ENCODE peak calls at places on chromosomes 3 and 15, in six cellular contexts. One of them, this sample, is unnamed.

GRCh38 chr3:18499256-18499655 is 74.1 kb upstream of the SATB1 start:
- DNase-seq in H1: no peak
- DNase-seq in GM12891: no peak
- DNase-seq in GM12878: peak; percentile 21
- DNase-seq in HepG2: no peak
- DNase-seq in K562: no peak
- DNase-seq in this sample: no peak

GRCh38 chr15:92624401-92624991 is 31.1 kb downstream of the FAM174B start:
- DNase-seq in GM12878: no peak
- DNase-seq in HepG2: no peak
- DNase-seq in K562: no peak
- DNase-seq in GM12891: no peak
- DNase-seq in H1: no peak
- DNase-seq in this sample: no peak

GRCh38 chr15:82108489-82109078 is 62.8 kb upstream of the MEX3B start:
- DNase-seq in HepG2: peak; percentile 23
- DNase-seq in GM12891: peak; percentile 71
- DNase-seq in GM12878: no peak
- DNase-seq in H1: peak; percentile 29
- DNase-seq in K562: peak; percentile 82
- DNase-seq in this sample: peak; percentile 71

GRCh38 chr3:182212479-182213076 is 500.9 kb downstream of the SOX2 start:
- DNase-seq in GM12891: no peak
- DNase-seq in K562: no peak
- DNase-seq in GM12878: no peak
- DNase-seq in HepG2: peak; percentile 96
- DNase-seq in H1: peak; percentile 39
- DNase-seq in this sample: no peak

GRCh38 chr15:70237626-70238025 is 139.9 kb upstream of the TLE3 start:
- DNase-seq in K562: no peak
- DNase-seq in HepG2: no peak
- DNase-seq in GM12891: no peak
- DNase-seq in GM12878: no peak
- DNase-seq in H1: no peak
- DNase-seq in this sample: no peak

GRCh38 chr15:69074011-69074842 is 59.7 kb downstream of the NOX5 start:
- DNase-seq in K562: no peak
- DNase-seq in H1: peak; percentile 54
- DNase-seq in GM12891: no peak
- DNase-seq in GM12878: no peak
- DNase-seq in HepG2: peak; percentile 20
- DNase-seq in this sample: no peak

GRCh38 chr3:27976933-27977332 is 254.8 kb upstream of the EOMES start:
- DNase-seq in K562: no peak
- DNase-seq in H1: no peak
- DNase-seq in GM12878: no peak
- DNase-seq in GM12891: no peak
- DNase-seq in HepG2: no peak
- DNase-seq in this sample: no peak

GRCh38 chr3:196890309-196890708 is 22.6 kb downstream of the SENP5 start:
- DNase-seq in H1: no peak
- DNase-seq in HepG2: no peak
- DNase-seq in GM12878: no peak
- DNase-seq in GM12891: no peak
- DNase-seq in K562: no peak
- DNase-seq in this sample: no peak

GRCh38 chr3:189822726-189823125 is 191.5 kb downstream of the TP63 start:
- DNase-seq in GM12878: no peak
- DNase-seq in GM12891: no peak
- DNase-seq in H1: no peak
- DNase-seq in K562: no peak
- DNase-seq in HepG2: no peak
- DNase-seq in this sample: no peak

GRCh38 chr15:62676891-62677290 is 365.7 kb upstream of the TPM1 start:
- DNase-seq in GM12878: no peak
- DNase-seq in GM12891: no peak
- DNase-seq in K562: no peak
- DNase-seq in HepG2: no peak
- DNase-seq in H1: no peak
- DNase-seq in this sample: no peak

GRCh38 chr15:67413770-67414429 is 107.0 kb upstream of the C15orf61 start:
- DNase-seq in HepG2: peak; percentile 35
- DNase-seq in H1: no peak
- DNase-seq in GM12878: no peak
- DNase-seq in K562: peak; percentile 14
- DNase-seq in GM12891: no peak
- DNase-seq in this sample: no peak
- TF ChIP-seq TAF1 in HepG2: no peak
- TF ChIP-seq TAF1 in H1: no peak
- TF ChIP-seq TAF1 in GM12878: no peak
- TF ChIP-seq TAF1 in K562: no peak
- TF ChIP-seq TAF1 in GM12891: no peak
- TF ChIP-seq TAF1 in this sample: no peak

GRCh38 chr3:69084668-69085542 is at the start of gene ARL6IP5:
- DNase-seq in GM12878: peak; percentile 93
- DNase-seq in GM12891: no peak
- DNase-seq in K562: peak; percentile 77
- DNase-seq in H1: peak; percentile 43
- DNase-seq in HepG2: peak; percentile 78
- DNase-seq in this sample: peak; percentile 41
- TF ChIP-seq POLR2A in GM12878: peak; percentile 59
- TF ChIP-seq POLR2A in GM12891: peak; percentile 47
- TF ChIP-seq POLR2A in K562: peak; percentile 49
- TF ChIP-seq POLR2A in H1: no peak
- TF ChIP-seq POLR2A in HepG2: no peak
- TF ChIP-seq POLR2A in this sample: peak; percentile 41

DNA sequence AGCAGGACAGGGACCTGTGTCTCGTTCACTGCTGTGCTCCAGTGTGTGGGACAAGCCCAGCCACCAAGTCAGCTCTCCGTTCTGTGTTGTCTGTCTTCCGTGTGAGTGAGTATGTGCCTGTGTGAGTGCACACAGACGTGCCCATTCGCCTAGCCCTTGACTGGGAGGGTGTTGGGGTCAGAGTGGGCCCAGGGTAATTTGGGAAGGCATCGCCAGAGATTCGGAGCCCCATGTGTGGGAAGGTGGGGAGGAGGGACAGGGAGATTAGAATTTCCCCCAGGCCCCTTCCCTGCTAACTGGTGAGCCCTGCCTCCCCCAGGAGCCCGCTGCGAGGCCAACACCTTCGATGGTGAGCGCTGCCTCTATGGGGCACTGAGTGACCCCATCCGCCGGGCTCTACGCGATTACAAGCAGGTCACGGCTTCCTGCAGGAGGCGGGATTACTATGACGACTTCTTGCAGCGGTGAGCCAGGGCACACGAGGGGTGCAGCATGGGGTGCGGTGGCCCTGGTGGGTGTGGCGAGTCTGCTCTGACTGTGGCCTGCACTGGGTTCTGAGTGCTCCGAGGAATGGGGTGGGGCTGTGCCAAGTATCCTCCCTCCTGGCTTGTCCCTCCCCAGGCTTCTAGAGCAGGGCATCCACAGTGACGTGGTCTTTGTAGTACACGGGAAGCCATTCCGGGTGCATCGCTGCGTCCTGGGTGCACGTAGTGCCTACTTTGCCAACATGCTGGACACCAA is 3.1 kb downstream of the ABTB1 start:
- DNase-seq in GM12878: no peak
- DNase-seq in HepG2: no peak
- DNase-seq in GM12891: no peak
- DNase-seq in H1: no peak
- DNase-seq in K562: no peak
- DNase-seq in this sample: no peak
- TF ChIP-seq TAF1 in GM12878: no peak
- TF ChIP-seq TAF1 in HepG2: no peak
- TF ChIP-seq TAF1 in GM12891: no peak
- TF ChIP-seq TAF1 in H1: no peak
- TF ChIP-seq TAF1 in K562: no peak
- TF ChIP-seq TAF1 in this sample: no peak

DNA sequence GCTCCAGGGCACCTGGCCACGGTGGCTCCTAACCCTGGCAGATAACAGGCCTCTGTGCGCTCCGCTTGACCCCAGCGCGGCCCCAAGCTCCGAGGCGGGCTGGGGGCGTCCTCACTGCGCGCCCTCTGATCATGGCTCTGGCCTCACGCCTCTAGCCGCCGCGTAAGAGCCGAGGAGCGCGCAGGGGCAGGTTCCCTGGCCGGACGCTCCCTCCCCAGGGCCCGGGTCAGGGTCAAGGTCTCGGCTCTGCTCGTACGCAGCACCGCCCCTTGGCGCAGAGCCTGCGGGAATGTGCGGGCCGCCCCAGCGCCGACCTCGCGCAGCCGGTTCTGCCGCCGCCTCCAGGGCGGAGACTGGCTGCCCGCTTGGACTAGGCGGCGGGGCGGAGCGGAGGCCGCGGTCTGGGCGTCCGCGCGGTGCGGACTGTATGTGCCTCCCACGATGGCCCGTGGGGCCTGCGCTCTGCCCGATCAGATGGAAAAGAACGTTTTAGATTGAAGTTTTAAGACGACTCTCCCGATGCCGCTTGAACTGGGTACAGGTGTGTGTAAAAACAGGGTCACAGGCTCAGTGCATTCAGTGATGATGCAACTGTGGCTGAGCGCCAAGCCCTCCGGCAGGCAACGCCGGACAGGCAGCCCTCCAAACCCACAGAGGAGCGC is 40.8 kb downstream of the CHST14 start:
- DNase-seq in GM12891: peak; percentile 63
- DNase-seq in K562: peak; percentile 91
- DNase-seq in GM12878: no peak
- DNase-seq in H1: no peak
- DNase-seq in HepG2: peak; percentile 62
- DNase-seq in this sample: peak; percentile 50
- TF ChIP-seq POLR2A in GM12891: no peak
- TF ChIP-seq POLR2A in K562: peak; percentile 75
- TF ChIP-seq POLR2A in GM12878: peak; percentile 20
- TF ChIP-seq POLR2A in H1: peak; percentile 35
- TF ChIP-seq POLR2A in HepG2: no peak
- TF ChIP-seq POLR2A in this sample: no peak

GRCh38 chr3:105899528-105899927 is 30.7 kb upstream of the CBLB start:
- DNase-seq in GM12891: no peak
- DNase-seq in K562: no peak
- DNase-seq in H1: no peak
- DNase-seq in GM12878: no peak
- DNase-seq in HepG2: no peak
- DNase-seq in this sample: no peak
- TF ChIP-seq TAF1 in GM12891: no peak
- TF ChIP-seq TAF1 in K562: no peak
- TF ChIP-seq TAF1 in H1: no peak
- TF ChIP-seq TAF1 in GM12878: no peak
- TF ChIP-seq TAF1 in HepG2: no peak
- TF ChIP-seq TAF1 in this sample: no peak

GRCh38 chr3:184565421-184566211 is 4.0 kb downstream of the EPHB3 start:
- DNase-seq in K562: no peak
- DNase-seq in H1: no peak
- DNase-seq in GM12891: no peak
- DNase-seq in HepG2: no peak
- DNase-seq in GM12878: no peak
- DNase-seq in this sample: no peak
- TF ChIP-seq POLR2A in K562: no peak
- TF ChIP-seq POLR2A in H1: no peak
- TF ChIP-seq POLR2A in GM12891: no peak
- TF ChIP-seq POLR2A in HepG2: no peak
- TF ChIP-seq POLR2A in GM12878: no peak
- TF ChIP-seq POLR2A in this sample: no peak

GRCh38 chr3:29430558-29430971 is 149.7 kb downstream of the RBMS3 start:
- DNase-seq in GM12878: no peak
- DNase-seq in H1: no peak
- DNase-seq in K562: no peak
- DNase-seq in GM12891: no peak
- DNase-seq in HepG2: no peak
- DNase-seq in this sample: no peak
- TF ChIP-seq TAF1 in GM12878: no peak
- TF ChIP-seq TAF1 in H1: no peak
- TF ChIP-seq TAF1 in K562: no peak
- TF ChIP-seq TAF1 in GM12891: no peak
- TF ChIP-seq TAF1 in HepG2: no peak
- TF ChIP-seq TAF1 in this sample: no peak

GRCh38 chr15:56732135-56732880 is 1.0 kb downstream of the ZNF280D start:
- DNase-seq in K562: peak; percentile 17
- DNase-seq in H1: no peak
- DNase-seq in GM12891: no peak
- DNase-seq in GM12878: no peak
- DNase-seq in HepG2: peak; percentile 11
- DNase-seq in this sample: no peak
- TF ChIP-seq POLR2A in K562: no peak
- TF ChIP-seq POLR2A in H1: no peak
- TF ChIP-seq POLR2A in GM12891: peak; percentile 34
- TF ChIP-seq POLR2A in GM12878: no peak
- TF ChIP-seq POLR2A in HepG2: no peak
- TF ChIP-seq POLR2A in this sample: no peak

GRCh38 chr3:142274908-142275307 is 49.5 kb upstream of the GK5 start:
- DNase-seq in H1: no peak
- DNase-seq in GM12891: no peak
- DNase-seq in HepG2: no peak
- DNase-seq in GM12878: no peak
- DNase-seq in K562: no peak
- DNase-seq in this sample: no peak

GRCh38 chr3:142275856-142276255 is 50.5 kb upstream of the GK5 start:
- DNase-seq in K562: no peak
- DNase-seq in H1: no peak
- DNase-seq in GM12891: no peak
- DNase-seq in GM12878: no peak
- DNase-seq in HepG2: no peak
- DNase-seq in this sample: no peak

GRCh38 chr3:142272200-142272891 is 47.0 kb upstream of the GK5 start:
- DNase-seq in GM12891: no peak
- DNase-seq in K562: no peak
- DNase-seq in HepG2: no peak
- DNase-seq in GM12878: no peak
- DNase-seq in H1: no peak
- DNase-seq in this sample: no peak

GRCh38 chr3:142270407-142270806 is 45.0 kb upstream of the GK5 start:
- DNase-seq in GM12878: no peak
- DNase-seq in HepG2: no peak
- DNase-seq in GM12891: no peak
- DNase-seq in H1: no peak
- DNase-seq in K562: no peak
- DNase-seq in this sample: no peak

GRCh38 chr3:142273501-142273900 is 48.1 kb upstream of the GK5 start:
- DNase-seq in HepG2: no peak
- DNase-seq in GM12878: no peak
- DNase-seq in GM12891: no peak
- DNase-seq in K562: no peak
- DNase-seq in H1: no peak
- DNase-seq in this sample: no peak
- TF ChIP-seq TAF1 in HepG2: no peak
- TF ChIP-seq TAF1 in GM12878: no peak
- TF ChIP-seq TAF1 in GM12891: no peak
- TF ChIP-seq TAF1 in K562: no peak
- TF ChIP-seq TAF1 in H1: no peak
- TF ChIP-seq TAF1 in this sample: no peak